ENCODE peak calls at places on chromosomes 3 and 15, in four cellular contexts. U is NCI-H1092 treated with DMSO at 0.1 percent for 48 hours, G is left ventricle myocardium inferior, Z is HFFc6. E is an unnamed sample.

GRCh38 chr15:36506733-36507356 is 72.6 kb upstream of the CDIN1 start:
- DNase-seq in Z (no peak), G (no peak), U (no peak), E (no peak)

GRCh38 chr3:46501702-46502101 is 3.9 kb downstream of the RTP3 start:
- DNase-seq in G (no peak), U (no peak), Z (no peak), E (no peak)

GRCh38 chr3:61650719-61651118 is 89.3 kb downstream of the PTPRG start:
- DNase-seq in G (no peak), U (no peak), Z (no peak), E (no peak)

GRCh38 chr3:139906441-139906840 is 28.5 kb upstream of the CLSTN2 start:
- DNase-seq in U (no peak), G (no peak), Z (peak), E (no peak)

GRCh38 chr15:59255647-59256380 is 49.2 kb downstream of the LDHAL6B start:
- DNase-seq in U (no peak), G (no peak), Z (no peak), E (peak)

GRCh38 chr3:24365168-24365567 is 129.5 kb downstream of the THRB start:
- DNase-seq in U (no peak), G (no peak), Z (peak), E (peak)

GRCh38 chr3:114221165-114221880 is 16.1 kb downstream of the ZNF80 start:
- DNase-seq in G (peak), U (no peak), Z (peak), E (no peak)

GRCh38 chr3:151278223-151278622 is at the start of gene P2RY14:
- DNase-seq in U (no peak), Z (no peak), G (no peak), E (no peak)

GRCh38 chr3:23702198-23702597 is 103.6 kb upstream of the UBE2E1 start:
- DNase-seq in U (no peak), G (no peak), Z (no peak), E (no peak)

E was measured in left colon.